ENCODE peak calls at places on chromosome 3, in six cellular contexts. One of them, this sample, is unnamed.
A peak's percentile ranks its signal among the peaks of the same experiment; 100 is the strongest.

GRCh38 chr3:158103956-158104338 is 2.3 kb downstream of the SHOX2 start:
- DNase-seq in heart right ventricle: no peak
- DNase-seq in fibroblast of mammary gland: peak; percentile 12
- DNase-seq in germinal center: no peak
- DNase-seq in stimulated activated CD4-positive, alpha-beta T cell treated with anti-CD3 and anti-CD28 coated beads, Interleukin-1b, Interleukin-23, amount 100 ng/mL, for 48 hours: no peak
- DNase-seq in amniotic stem cell: no peak
- DNase-seq in this sample: no peak

GRCh38 chr3:181567446-181568075 is 144.2 kb upstream of the SOX2 start:
- DNase-seq in heart right ventricle: no peak
- DNase-seq in fibroblast of mammary gland: peak; percentile 85
- DNase-seq in germinal center: no peak
- DNase-seq in stimulated activated CD4-positive, alpha-beta T cell treated with anti-CD3 and anti-CD28 coated beads, Interleukin-1b, Interleukin-23, amount 100 ng/mL, for 48 hours: no peak
- DNase-seq in amniotic stem cell: no peak
- DNase-seq in this sample: no peak

GRCh38 chr3:189038773-189039720 is 132.7 kb upstream of the TPRG1 start:
- DNase-seq in heart right ventricle: no peak
- DNase-seq in fibroblast of mammary gland: no peak
- DNase-seq in germinal center: no peak
- DNase-seq in stimulated activated CD4-positive, alpha-beta T cell treated with anti-CD3 and anti-CD28 coated beads, Interleukin-1b, Interleukin-23, amount 100 ng/mL, for 48 hours: peak; percentile 16
- DNase-seq in amniotic stem cell: no peak
- DNase-seq in this sample: peak; percentile 21

GRCh38 chr3:20999661-21000060 is 751.3 kb downstream of the ZNF385D start:
- DNase-seq in heart right ventricle: no peak
- DNase-seq in fibroblast of mammary gland: no peak
- DNase-seq in germinal center: no peak
- DNase-seq in stimulated activated CD4-positive, alpha-beta T cell treated with anti-CD3 and anti-CD28 coated beads, Interleukin-1b, Interleukin-23, amount 100 ng/mL, for 48 hours: no peak
- DNase-seq in amniotic stem cell: no peak
- DNase-seq in this sample: no peak

GRCh38 chr3:111072016-111072891 is 638 bp downstream of the NECTIN3 start:
- DNase-seq in heart right ventricle: peak; percentile 7
- DNase-seq in fibroblast of mammary gland: peak; percentile 40
- DNase-seq in germinal center: no peak
- DNase-seq in stimulated activated CD4-positive, alpha-beta T cell treated with anti-CD3 and anti-CD28 coated beads, Interleukin-1b, Interleukin-23, amount 100 ng/mL, for 48 hours: peak; percentile 18
- DNase-seq in amniotic stem cell: no peak
- DNase-seq in this sample: peak; percentile 18

GRCh38 chr3:33096103-33096868 is 660 bp downstream of the GLB1 start:
- DNase-seq in heart right ventricle: peak; percentile 35
- DNase-seq in fibroblast of mammary gland: peak; percentile 33
- DNase-seq in germinal center: peak; percentile 45
- DNase-seq in stimulated activated CD4-positive, alpha-beta T cell treated with anti-CD3 and anti-CD28 coated beads, Interleukin-1b, Interleukin-23, amount 100 ng/mL, for 48 hours: peak; percentile 42
- DNase-seq in amniotic stem cell: peak; percentile 4
- DNase-seq in this sample: peak; percentile 64

GRCh38 chr3:101828289-101828688 is 21.0 kb upstream of the NFKBIZ start:
- DNase-seq in heart right ventricle: no peak
- DNase-seq in fibroblast of mammary gland: peak; percentile 49
- DNase-seq in germinal center: no peak
- DNase-seq in stimulated activated CD4-positive, alpha-beta T cell treated with anti-CD3 and anti-CD28 coated beads, Interleukin-1b, Interleukin-23, amount 100 ng/mL, for 48 hours: no peak
- DNase-seq in amniotic stem cell: no peak
- DNase-seq in this sample: no peak

GRCh38 chr3:119395923-119396358 is 67.5 kb downstream of the TMEM39A start:
- DNase-seq in heart right ventricle: no peak
- DNase-seq in fibroblast of mammary gland: no peak
- DNase-seq in germinal center: no peak
- DNase-seq in stimulated activated CD4-positive, alpha-beta T cell treated with anti-CD3 and anti-CD28 coated beads, Interleukin-1b, Interleukin-23, amount 100 ng/mL, for 48 hours: peak; percentile 4
- DNase-seq in amniotic stem cell: no peak
- DNase-seq in this sample: no peak

GRCh38 chr3:12598890-12599289 is 42.0 kb downstream of the MKRN2 start:
- DNase-seq in heart right ventricle: no peak
- DNase-seq in fibroblast of mammary gland: no peak
- DNase-seq in germinal center: no peak
- DNase-seq in stimulated activated CD4-positive, alpha-beta T cell treated with anti-CD3 and anti-CD28 coated beads, Interleukin-1b, Interleukin-23, amount 100 ng/mL, for 48 hours: no peak
- DNase-seq in amniotic stem cell: no peak
- DNase-seq in this sample: no peak

GRCh38 chr3:64520334-64520733 is 167.5 kb downstream of the ADAMTS9 start:
- DNase-seq in heart right ventricle: no peak
- DNase-seq in fibroblast of mammary gland: no peak
- DNase-seq in germinal center: no peak
- DNase-seq in stimulated activated CD4-positive, alpha-beta T cell treated with anti-CD3 and anti-CD28 coated beads, Interleukin-1b, Interleukin-23, amount 100 ng/mL, for 48 hours: no peak
- DNase-seq in amniotic stem cell: no peak
- DNase-seq in this sample: no peak

GRCh38 chr3:31858439-31858838 is 122.6 kb downstream of the OSBPL10 start:
- DNase-seq in heart right ventricle: no peak
- DNase-seq in fibroblast of mammary gland: peak; percentile 7
- DNase-seq in germinal center: peak; percentile 26
- DNase-seq in stimulated activated CD4-positive, alpha-beta T cell treated with anti-CD3 and anti-CD28 coated beads, Interleukin-1b, Interleukin-23, amount 100 ng/mL, for 48 hours: no peak
- DNase-seq in amniotic stem cell: no peak
- DNase-seq in this sample: no peak

GRCh38 chr3:52065264-52065756 is 8.9 kb upstream of the DUSP7 start:
- DNase-seq in heart right ventricle: peak; percentile 62
- DNase-seq in fibroblast of mammary gland: no peak
- DNase-seq in germinal center: no peak
- DNase-seq in stimulated activated CD4-positive, alpha-beta T cell treated with anti-CD3 and anti-CD28 coated beads, Interleukin-1b, Interleukin-23, amount 100 ng/mL, for 48 hours: no peak
- DNase-seq in amniotic stem cell: no peak
- DNase-seq in this sample: no peak

GRCh38 chr3:33146791-33147445 is 33.1 kb downstream of the CRTAP start:
- DNase-seq in heart right ventricle: no peak
- DNase-seq in fibroblast of mammary gland: peak; percentile 65
- DNase-seq in germinal center: no peak
- DNase-seq in stimulated activated CD4-positive, alpha-beta T cell treated with anti-CD3 and anti-CD28 coated beads, Interleukin-1b, Interleukin-23, amount 100 ng/mL, for 48 hours: no peak
- DNase-seq in amniotic stem cell: no peak
- DNase-seq in this sample: no peak

GRCh38 chr3:94258851-94259250 is 196.0 kb downstream of the NSUN3 start:
- DNase-seq in heart right ventricle: no peak
- DNase-seq in fibroblast of mammary gland: no peak
- DNase-seq in germinal center: no peak
- DNase-seq in stimulated activated CD4-positive, alpha-beta T cell treated with anti-CD3 and anti-CD28 coated beads, Interleukin-1b, Interleukin-23, amount 100 ng/mL, for 48 hours: no peak
- DNase-seq in amniotic stem cell: no peak
- DNase-seq in this sample: no peak

GRCh38 chr3:40477671-40478070 is 749 bp downstream of the ZNF619 start:
- DNase-seq in heart right ventricle: no peak
- DNase-seq in fibroblast of mammary gland: no peak
- DNase-seq in germinal center: no peak
- DNase-seq in stimulated activated CD4-positive, alpha-beta T cell treated with anti-CD3 and anti-CD28 coated beads, Interleukin-1b, Interleukin-23, amount 100 ng/mL, for 48 hours: no peak
- DNase-seq in amniotic stem cell: no peak
- DNase-seq in this sample: no peak

GRCh38 chr3:42819351-42819965 is 10.2 kb downstream of the ACKR2 start:
- DNase-seq in heart right ventricle: no peak
- DNase-seq in fibroblast of mammary gland: no peak
- DNase-seq in germinal center: no peak
- DNase-seq in stimulated activated CD4-positive, alpha-beta T cell treated with anti-CD3 and anti-CD28 coated beads, Interleukin-1b, Interleukin-23, amount 100 ng/mL, for 48 hours: no peak
- DNase-seq in amniotic stem cell: no peak
- DNase-seq in this sample: no peak

GRCh38 chr3:184761120-184761841 is 49.4 kb upstream of the MAGEF1 start:
- DNase-seq in heart right ventricle: no peak
- DNase-seq in fibroblast of mammary gland: peak; percentile 85
- DNase-seq in germinal center: no peak
- DNase-seq in stimulated activated CD4-positive, alpha-beta T cell treated with anti-CD3 and anti-CD28 coated beads, Interleukin-1b, Interleukin-23, amount 100 ng/mL, for 48 hours: no peak
- DNase-seq in amniotic stem cell: no peak
- DNase-seq in this sample: no peak

GRCh38 chr3:159828542-159828943 is 160.1 kb upstream of the IL12A start:
- DNase-seq in heart right ventricle: no peak
- DNase-seq in fibroblast of mammary gland: peak; percentile 80
- DNase-seq in germinal center: peak; percentile 30
- DNase-seq in stimulated activated CD4-positive, alpha-beta T cell treated with anti-CD3 and anti-CD28 coated beads, Interleukin-1b, Interleukin-23, amount 100 ng/mL, for 48 hours: no peak
- DNase-seq in amniotic stem cell: peak; percentile 25
- DNase-seq in this sample: no peak

GRCh38 chr3:66656608-66657007 is 155.8 kb upstream of the LRIG1 start:
- DNase-seq in heart right ventricle: no peak
- DNase-seq in fibroblast of mammary gland: no peak
- DNase-seq in germinal center: no peak
- DNase-seq in stimulated activated CD4-positive, alpha-beta T cell treated with anti-CD3 and anti-CD28 coated beads, Interleukin-1b, Interleukin-23, amount 100 ng/mL, for 48 hours: no peak
- DNase-seq in amniotic stem cell: no peak
- DNase-seq in this sample: no peak

GRCh38 chr3:185470323-185470722 is 28.5 kb downstream of the TMEM41A start:
- DNase-seq in heart right ventricle: no peak
- DNase-seq in fibroblast of mammary gland: no peak
- DNase-seq in germinal center: no peak
- DNase-seq in stimulated activated CD4-positive, alpha-beta T cell treated with anti-CD3 and anti-CD28 coated beads, Interleukin-1b, Interleukin-23, amount 100 ng/mL, for 48 hours: no peak
- DNase-seq in amniotic stem cell: no peak
- DNase-seq in this sample: no peak

GRCh38 chr3:177893321-177893720 is 642.9 kb upstream of the KCNMB2 start:
- DNase-seq in heart right ventricle: no peak
- DNase-seq in fibroblast of mammary gland: no peak
- DNase-seq in germinal center: no peak
- DNase-seq in stimulated activated CD4-positive, alpha-beta T cell treated with anti-CD3 and anti-CD28 coated beads, Interleukin-1b, Interleukin-23, amount 100 ng/mL, for 48 hours: no peak
- DNase-seq in amniotic stem cell: no peak
- DNase-seq in this sample: no peak

This sample was measured in activated CD8-positive, alpha-beta T cell treated with anti-CD3 and anti-CD28 coated beads for 36 hours.